ENCODE peak calls at places on chromosomes 1 and 21, in four cellular contexts. M is upper lobe of left lung; A is CD4-positive, CD25-positive, alpha-beta regulatory T cell; V is HFF-Myc. J is an unnamed sample.
A peak's percentile ranks its signal among the peaks of the same experiment; 100 is the strongest.

GRCh38 chr1:151855997-151856396 is 2.5 kb upstream of the THEM5 start:
- DNase-seq in M (no peak), V (no peak), A (no peak), J (no peak)

GRCh38 chr1:171122903-171123302 is 32.2 kb downstream of the FMO3 start:
- DNase-seq in M (no peak), A (no peak), V (no peak), J (no peak)

GRCh38 chr1:92441316-92442311 is 45.1 kb downstream of the GFI1 start:
- DNase-seq in M (peak; percentile 72), A (no peak), V (no peak), J (no peak)

GRCh38 chr1:193040011-193040410 is 19.1 kb downstream of the UCHL5 start:
- DNase-seq in M (no peak), V (no peak), A (no peak), J (no peak)

GRCh38 chr1:155893389-155894142 is 17.6 kb downstream of the RIT1 start:
- DNase-seq in V (peak; percentile 79), M (no peak), A (peak; percentile 68), J (no peak)

GRCh38 chr1:181391297-181391905 is 91.9 kb upstream of the CACNA1E start:
- DNase-seq in M (no peak), A (no peak), V (no peak), J (no peak)

GRCh38 chr1:201999625-202000238 is 10.7 kb upstream of the ELF3 start:
- DNase-seq in A (peak; percentile 56), M (no peak), V (no peak), J (no peak)

GRCh38 chr21:34885636-34886553 is 163.2 kb downstream of the RUNX1 start:
- DNase-seq in M (peak; percentile 59), V (no peak), A (peak; percentile 54), J (no peak)

GRCh38 chr1:117685936-117686806 is 80.3 kb downstream of the TENT5C start:
- DNase-seq in V (no peak), M (no peak), A (peak; percentile 34), J (no peak)

GRCh38 chr1:56064705-56065104 is 514.7 kb downstream of the PLPP3 start:
- DNase-seq in M (no peak), A (no peak), V (no peak), J (no peak)

GRCh38 chr1:19734472-19734999 is 65.2 kb downstream of the TMCO4 start:
- DNase-seq in V (no peak), A (no peak), M (no peak), J (no peak)

GRCh38 chr1:112575154-112575804 is 43.7 kb downstream of the ST7L start:
- DNase-seq in V (peak; percentile 81), M (no peak), A (no peak), J (no peak)

GRCh38 chr1:33149453-33150190 is 32.2 kb downstream of the TRIM62 start:
- DNase-seq in M (no peak), V (no peak), A (no peak), J (no peak)

GRCh38 chr21:43734131-43734634 is 15.3 kb downstream of the PDXK start:
- DNase-seq in M (no peak), V (no peak), A (peak; percentile 83), J (no peak)

GRCh38 chr21:37582613-37583012 is 216.0 kb downstream of the DYRK1A start:
- DNase-seq in V (peak; percentile 33), M (no peak), A (peak; percentile 16), J (no peak)

GRCh38 chr1:36122062-36122461 is 3.0 kb downstream of the COL8A2 start:
- DNase-seq in V (no peak), A (no peak), M (no peak), J (no peak)

GRCh38 chr1:21935393-21935804 is 1.7 kb downstream of the HSPG2 start:
- DNase-seq in M (no peak), V (no peak), A (no peak), J (no peak)

GRCh38 chr1:40362699-40363098 is 10.8 kb upstream of the SMAP2 start:
- DNase-seq in M (no peak), V (no peak), A (no peak), J (no peak)

GRCh38 chr1:154441241-154441888 is 36.2 kb downstream of the IL6R start:
- DNase-seq in A (no peak), M (no peak), V (no peak), J (no peak)

GRCh38 chr1:218481116-218481775 is 136.1 kb downstream of the TGFB2 start:
- DNase-seq in A (no peak), V (no peak), M (no peak), J (no peak)

DNA sequence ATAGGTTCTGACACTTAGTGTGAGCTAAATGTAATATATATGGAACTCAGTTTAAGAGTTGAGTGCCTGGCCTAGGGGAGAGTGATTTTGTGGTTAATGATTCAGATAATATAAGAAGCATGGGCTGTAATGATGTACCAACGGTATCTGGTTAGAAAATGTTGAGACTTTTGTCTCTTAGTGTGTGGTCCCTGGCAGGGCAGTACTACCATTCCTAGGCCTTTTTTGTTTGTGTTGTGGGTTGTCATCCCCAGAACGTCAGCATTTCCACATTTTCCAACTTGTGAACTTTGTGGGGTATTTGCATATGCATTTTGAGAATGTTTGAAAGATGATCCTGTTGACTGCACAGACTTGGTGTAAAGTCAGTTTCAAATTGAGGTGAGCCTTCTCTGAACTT is 11.4 kb downstream of the NEK7 start:
- DNase-seq in A (no peak), M (no peak), V (no peak), J (no peak)
- H3K4me3 ChIP-seq in A (peak overlapping the region; percentile 76), M (no peak overlapping the region), V (no peak overlapping the region), J (no peak overlapping the region)

DNA sequence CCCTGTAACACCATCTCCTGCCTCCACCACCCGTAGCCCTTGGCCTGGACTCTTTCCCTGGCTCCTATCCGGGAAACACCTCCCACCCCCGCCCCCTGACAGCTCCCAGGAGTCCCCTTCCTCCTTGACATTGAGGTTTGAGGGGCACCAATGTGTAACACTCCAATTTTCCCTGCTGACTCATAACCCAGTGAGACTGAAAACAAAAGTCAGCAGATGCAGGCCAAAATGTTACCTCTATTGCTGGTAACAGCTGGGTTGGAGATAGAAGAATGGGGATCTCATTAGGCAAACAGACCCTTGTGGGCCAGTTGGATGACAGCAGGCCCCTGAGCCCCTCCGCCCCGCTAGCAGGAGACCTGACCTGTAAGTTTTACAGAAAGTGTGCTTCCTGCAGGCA is 237.2 kb downstream of the KAZN start:
- DNase-seq in A (no peak), V (no peak), M (no peak), J (no peak)
- H3K4me3 ChIP-seq in A (no peak overlapping the region), V (no peak overlapping the region), M (no peak overlapping the region), J (no peak overlapping the region)

GRCh38 chr1:63320024-63320799 is 2.2 kb upstream of the FOXD3 start:
- DNase-seq in V (no peak), A (peak; percentile 23), M (peak; percentile 68), J (no peak)
- H3K4me3 ChIP-seq in V (no peak overlapping the region), A (no peak overlapping the region), M (no peak overlapping the region), J (no peak overlapping the region)

GRCh38 chr1:226736908-226737818 is 1.9 kb downstream of the ITPKB start:
- DNase-seq in V (no peak), A (peak; percentile 71), M (peak; percentile 91), J (no peak)
- H3K4me3 ChIP-seq in V (peak overlapping the region; percentile 77), A (peak overlapping the region; percentile 95), M (peak overlapping the region; percentile 78), J (peak overlapping the region; percentile 93)

GRCh38 chr1:9350011-9350907 is 57.6 kb downstream of the SPSB1 start:
- DNase-seq in A (no peak), M (no peak), V (peak; percentile 31), J (no peak)
- H3K4me3 ChIP-seq in A (no peak overlapping the region), M (no peak overlapping the region), V (no peak overlapping the region), J (peak overlapping the region; percentile 1)

J was measured in esophagus squamous epithelium.